ENCODE peak calls at places on chromosomes 1 and 21, in nine cellular contexts. One of them, this sample, is unnamed.

GRCh38 chr21:35349378-35350080 is 300.4 kb upstream of the RUNX1 start:
- DNase-seq in heart left ventricle: no peak
- DNase-seq in OCI-LY7: no peak
- DNase-seq in CD8-positive, alpha-beta T cell: no peak
- DNase-seq in adrenal gland: no peak
- DNase-seq in HCT116: no peak
- DNase-seq in breast epithelium: no peak
- DNase-seq in body of pancreas: no peak
- DNase-seq in upper lobe of right lung: no peak
- DNase-seq in this sample: no peak

GRCh38 chr1:6180215-6180577 is at the start of gene CHD5:
- DNase-seq in heart left ventricle: no peak
- DNase-seq in OCI-LY7: no peak
- DNase-seq in CD8-positive, alpha-beta T cell: no peak
- DNase-seq in adrenal gland: no peak
- DNase-seq in HCT116: no peak
- DNase-seq in breast epithelium: no peak
- DNase-seq in body of pancreas: no peak
- DNase-seq in upper lobe of right lung: no peak
- DNase-seq in this sample: no peak

GRCh38 chr1:78329475-78329874 is 161.3 kb upstream of the PTGFR start:
- DNase-seq in heart left ventricle: no peak
- DNase-seq in OCI-LY7: no peak
- DNase-seq in CD8-positive, alpha-beta T cell: no peak
- DNase-seq in adrenal gland: no peak
- DNase-seq in HCT116: no peak
- DNase-seq in breast epithelium: no peak
- DNase-seq in body of pancreas: no peak
- DNase-seq in upper lobe of right lung: no peak
- DNase-seq in this sample: no peak

GRCh38 chr1:48007044-48007443 is 9.9 kb upstream of the TRABD2B start:
- DNase-seq in heart left ventricle: no peak
- DNase-seq in OCI-LY7: no peak
- DNase-seq in CD8-positive, alpha-beta T cell: no peak
- DNase-seq in adrenal gland: no peak
- DNase-seq in HCT116: no peak
- DNase-seq in breast epithelium: no peak
- DNase-seq in body of pancreas: no peak
- DNase-seq in upper lobe of right lung: no peak
- DNase-seq in this sample: no peak

GRCh38 chr1:244970236-244970652 is 105.9 kb upstream of the HNRNPU start:
- DNase-seq in heart left ventricle: no peak
- DNase-seq in OCI-LY7: peak; percentile 80
- DNase-seq in CD8-positive, alpha-beta T cell: no peak
- DNase-seq in adrenal gland: no peak
- DNase-seq in HCT116: peak; percentile 42
- DNase-seq in breast epithelium: peak; percentile 69
- DNase-seq in body of pancreas: peak; percentile 79
- DNase-seq in upper lobe of right lung: peak; percentile 93
- DNase-seq in this sample: peak; percentile 65

GRCh38 chr1:3001471-3002348 is 19.6 kb upstream of the ACTRT2 start:
- DNase-seq in heart left ventricle: no peak
- DNase-seq in OCI-LY7: no peak
- DNase-seq in CD8-positive, alpha-beta T cell: no peak
- DNase-seq in adrenal gland: no peak
- DNase-seq in HCT116: no peak
- DNase-seq in breast epithelium: no peak
- DNase-seq in body of pancreas: no peak
- DNase-seq in upper lobe of right lung: no peak
- DNase-seq in this sample: peak; percentile 47

GRCh38 chr1:55718758-55719671 is 503.9 kb upstream of the USP24 start:
- DNase-seq in heart left ventricle: no peak
- DNase-seq in OCI-LY7: no peak
- DNase-seq in CD8-positive, alpha-beta T cell: no peak
- DNase-seq in adrenal gland: peak; percentile 16
- DNase-seq in HCT116: no peak
- DNase-seq in breast epithelium: peak; percentile 54
- DNase-seq in body of pancreas: no peak
- DNase-seq in upper lobe of right lung: peak; percentile 57
- DNase-seq in this sample: peak; percentile 88

GRCh38 chr1:239570878-239571277 is 184.5 kb downstream of the CHRM3 start:
- DNase-seq in heart left ventricle: no peak
- DNase-seq in OCI-LY7: no peak
- DNase-seq in CD8-positive, alpha-beta T cell: no peak
- DNase-seq in adrenal gland: no peak
- DNase-seq in HCT116: no peak
- DNase-seq in breast epithelium: no peak
- DNase-seq in body of pancreas: peak; percentile 59
- DNase-seq in upper lobe of right lung: no peak
- DNase-seq in this sample: no peak

GRCh38 chr1:203891950-203892349 is 30.6 kb downstream of the SNRPE start:
- DNase-seq in heart left ventricle: no peak
- DNase-seq in OCI-LY7: no peak
- DNase-seq in CD8-positive, alpha-beta T cell: no peak
- DNase-seq in adrenal gland: no peak
- DNase-seq in HCT116: no peak
- DNase-seq in breast epithelium: no peak
- DNase-seq in body of pancreas: no peak
- DNase-seq in upper lobe of right lung: no peak
- DNase-seq in this sample: no peak

GRCh38 chr1:203888807-203889251 is 27.4 kb downstream of the SNRPE start:
- DNase-seq in heart left ventricle: no peak
- DNase-seq in OCI-LY7: no peak
- DNase-seq in CD8-positive, alpha-beta T cell: no peak
- DNase-seq in adrenal gland: no peak
- DNase-seq in HCT116: peak; percentile 36
- DNase-seq in breast epithelium: no peak
- DNase-seq in body of pancreas: no peak
- DNase-seq in upper lobe of right lung: no peak
- DNase-seq in this sample: no peak
- H3K27ac ChIP-seq in heart left ventricle: no peak overlapping the region
- H3K27ac ChIP-seq in OCI-LY7: no peak overlapping the region
- H3K27ac ChIP-seq in CD8-positive, alpha-beta T cell: no peak overlapping the region
- H3K27ac ChIP-seq in adrenal gland: no peak overlapping the region
- H3K27ac ChIP-seq in HCT116: peak overlapping the region; percentile 71
- H3K27ac ChIP-seq in breast epithelium: no peak overlapping the region
- H3K27ac ChIP-seq in body of pancreas: no peak overlapping the region
- H3K27ac ChIP-seq in upper lobe of right lung: no peak overlapping the region
- H3K27ac ChIP-seq in this sample: peak overlapping the region; percentile 100

GRCh38 chr1:10630661-10631120 is 155.9 kb downstream of the PEX14 start:
- DNase-seq in heart left ventricle: no peak
- DNase-seq in OCI-LY7: no peak
- DNase-seq in CD8-positive, alpha-beta T cell: no peak
- DNase-seq in adrenal gland: no peak
- DNase-seq in HCT116: no peak
- DNase-seq in breast epithelium: no peak
- DNase-seq in body of pancreas: peak; percentile 6
- DNase-seq in upper lobe of right lung: peak; percentile 30
- DNase-seq in this sample: peak; percentile 57

GRCh38 chr1:10629816-10630571 is 155.2 kb downstream of the PEX14 start:
- DNase-seq in heart left ventricle: no peak
- DNase-seq in OCI-LY7: no peak
- DNase-seq in CD8-positive, alpha-beta T cell: no peak
- DNase-seq in adrenal gland: no peak
- DNase-seq in HCT116: no peak
- DNase-seq in breast epithelium: no peak
- DNase-seq in body of pancreas: no peak
- DNase-seq in upper lobe of right lung: peak; percentile 56
- DNase-seq in this sample: peak; percentile 61

GRCh38 chr1:10629091-10629815 is 154.5 kb downstream of the PEX14 start:
- DNase-seq in heart left ventricle: no peak
- DNase-seq in OCI-LY7: no peak
- DNase-seq in CD8-positive, alpha-beta T cell: no peak
- DNase-seq in adrenal gland: no peak
- DNase-seq in HCT116: no peak
- DNase-seq in breast epithelium: no peak
- DNase-seq in body of pancreas: no peak
- DNase-seq in upper lobe of right lung: peak; percentile 58
- DNase-seq in this sample: peak; percentile 61

GRCh38 chr1:10626781-10627410 is 152.1 kb downstream of the PEX14 start:
- DNase-seq in heart left ventricle: no peak
- DNase-seq in OCI-LY7: no peak
- DNase-seq in CD8-positive, alpha-beta T cell: no peak
- DNase-seq in adrenal gland: no peak
- DNase-seq in HCT116: no peak
- DNase-seq in breast epithelium: no peak
- DNase-seq in body of pancreas: no peak
- DNase-seq in upper lobe of right lung: peak; percentile 40
- DNase-seq in this sample: no peak

DNA sequence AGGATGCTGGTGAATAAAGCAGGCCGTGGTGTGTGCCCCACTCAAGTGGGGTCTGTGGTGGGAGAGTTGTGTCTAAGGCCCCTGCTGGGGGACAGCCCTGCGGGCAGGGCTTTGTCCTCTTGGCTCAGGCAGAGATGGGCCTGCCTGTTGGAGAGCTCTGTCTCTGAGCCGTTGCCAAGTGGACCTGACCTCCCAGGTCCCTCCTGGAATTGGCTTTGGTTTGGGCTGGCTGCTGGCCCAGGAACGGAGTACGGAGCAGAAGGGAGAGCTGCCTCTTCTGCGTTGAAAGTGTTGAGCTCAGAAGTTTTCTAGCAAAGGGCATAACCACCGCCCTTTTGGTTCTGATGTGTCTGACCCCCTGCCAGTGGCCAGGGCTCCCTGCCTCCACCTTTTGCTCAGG is 153.9 kb downstream of the PEX14 start:
- DNase-seq in heart left ventricle: peak; percentile 79
- DNase-seq in OCI-LY7: no peak
- DNase-seq in CD8-positive, alpha-beta T cell: no peak
- DNase-seq in adrenal gland: peak; percentile 53
- DNase-seq in HCT116: no peak
- DNase-seq in breast epithelium: peak; percentile 64
- DNase-seq in body of pancreas: peak; percentile 52
- DNase-seq in upper lobe of right lung: peak; percentile 64
- DNase-seq in this sample: peak; percentile 36
- H3K27ac ChIP-seq in heart left ventricle: no peak overlapping the region
- H3K27ac ChIP-seq in OCI-LY7: no peak overlapping the region
- H3K27ac ChIP-seq in CD8-positive, alpha-beta T cell: no peak overlapping the region
- H3K27ac ChIP-seq in adrenal gland: no peak overlapping the region
- H3K27ac ChIP-seq in HCT116: no peak overlapping the region
- H3K27ac ChIP-seq in breast epithelium: peak overlapping the region; percentile 79
- H3K27ac ChIP-seq in body of pancreas: no peak overlapping the region
- H3K27ac ChIP-seq in upper lobe of right lung: no peak overlapping the region
- H3K27ac ChIP-seq in this sample: no peak overlapping the region

GRCh38 chr1:170707116-170707515 is 43.2 kb downstream of the PRRX1 start:
- DNase-seq in heart left ventricle: no peak
- DNase-seq in OCI-LY7: no peak
- DNase-seq in CD8-positive, alpha-beta T cell: no peak
- DNase-seq in adrenal gland: no peak
- DNase-seq in HCT116: no peak
- DNase-seq in breast epithelium: no peak
- DNase-seq in body of pancreas: no peak
- DNase-seq in upper lobe of right lung: no peak
- DNase-seq in this sample: no peak

GRCh38 chr1:170701962-170702361 is 38.0 kb downstream of the PRRX1 start:
- DNase-seq in heart left ventricle: no peak
- DNase-seq in OCI-LY7: no peak
- DNase-seq in CD8-positive, alpha-beta T cell: no peak
- DNase-seq in adrenal gland: no peak
- DNase-seq in HCT116: no peak
- DNase-seq in breast epithelium: no peak
- DNase-seq in body of pancreas: no peak
- DNase-seq in upper lobe of right lung: no peak
- DNase-seq in this sample: no peak

GRCh38 chr1:170704256-170704655 is 40.3 kb downstream of the PRRX1 start:
- DNase-seq in heart left ventricle: no peak
- DNase-seq in OCI-LY7: no peak
- DNase-seq in CD8-positive, alpha-beta T cell: no peak
- DNase-seq in adrenal gland: no peak
- DNase-seq in HCT116: no peak
- DNase-seq in breast epithelium: no peak
- DNase-seq in body of pancreas: no peak
- DNase-seq in upper lobe of right lung: no peak
- DNase-seq in this sample: no peak

GRCh38 chr1:170707959-170708666 is 44.2 kb downstream of the PRRX1 start:
- DNase-seq in heart left ventricle: no peak
- DNase-seq in OCI-LY7: no peak
- DNase-seq in CD8-positive, alpha-beta T cell: no peak
- DNase-seq in adrenal gland: peak; percentile 40
- DNase-seq in HCT116: peak; percentile 98
- DNase-seq in breast epithelium: no peak
- DNase-seq in body of pancreas: no peak
- DNase-seq in upper lobe of right lung: no peak
- DNase-seq in this sample: no peak

DNA sequence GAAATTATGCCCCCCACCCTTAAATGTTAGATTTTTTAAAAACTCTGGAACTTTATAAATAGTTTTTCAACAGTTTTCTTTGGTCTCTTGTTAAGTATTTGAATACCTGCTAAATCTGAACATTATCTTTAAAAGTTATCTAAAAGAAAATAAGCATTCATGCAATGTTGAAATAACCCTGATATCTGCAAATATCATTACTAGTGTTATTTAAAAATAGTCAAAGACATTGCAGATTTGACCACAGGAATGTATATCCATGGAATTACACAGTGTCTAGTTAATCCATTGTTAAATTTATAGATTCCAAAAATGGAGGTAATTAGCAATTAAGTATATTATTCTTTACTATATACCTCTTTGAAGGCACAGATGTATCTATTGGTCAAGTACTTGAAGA is 42.0 kb downstream of the PRRX1 start:
- DNase-seq in heart left ventricle: no peak
- DNase-seq in OCI-LY7: no peak
- DNase-seq in CD8-positive, alpha-beta T cell: no peak
- DNase-seq in adrenal gland: no peak
- DNase-seq in HCT116: no peak
- DNase-seq in breast epithelium: no peak
- DNase-seq in body of pancreas: no peak
- DNase-seq in upper lobe of right lung: no peak
- DNase-seq in this sample: no peak
- H3K27ac ChIP-seq in heart left ventricle: no peak overlapping the region
- H3K27ac ChIP-seq in OCI-LY7: no peak overlapping the region
- H3K27ac ChIP-seq in CD8-positive, alpha-beta T cell: no peak overlapping the region
- H3K27ac ChIP-seq in adrenal gland: no peak overlapping the region
- H3K27ac ChIP-seq in HCT116: no peak overlapping the region
- H3K27ac ChIP-seq in breast epithelium: no peak overlapping the region
- H3K27ac ChIP-seq in body of pancreas: no peak overlapping the region
- H3K27ac ChIP-seq in upper lobe of right lung: no peak overlapping the region
- H3K27ac ChIP-seq in this sample: no peak overlapping the region

GRCh38 chr1:41681331-41682136 is 197.1 kb upstream of the EDN2 start:
- DNase-seq in heart left ventricle: peak; percentile 31
- DNase-seq in OCI-LY7: no peak
- DNase-seq in CD8-positive, alpha-beta T cell: no peak
- DNase-seq in adrenal gland: no peak
- DNase-seq in HCT116: no peak
- DNase-seq in breast epithelium: no peak
- DNase-seq in body of pancreas: no peak
- DNase-seq in upper lobe of right lung: no peak
- DNase-seq in this sample: no peak

GRCh38 chr1:41679994-41680393 is 195.5 kb upstream of the EDN2 start:
- DNase-seq in heart left ventricle: no peak
- DNase-seq in OCI-LY7: no peak
- DNase-seq in CD8-positive, alpha-beta T cell: no peak
- DNase-seq in adrenal gland: no peak
- DNase-seq in HCT116: no peak
- DNase-seq in breast epithelium: no peak
- DNase-seq in body of pancreas: no peak
- DNase-seq in upper lobe of right lung: peak; percentile 28
- DNase-seq in this sample: no peak

GRCh38 chr1:41679531-41679930 is 195.0 kb upstream of the EDN2 start:
- DNase-seq in heart left ventricle: no peak
- DNase-seq in OCI-LY7: no peak
- DNase-seq in CD8-positive, alpha-beta T cell: no peak
- DNase-seq in adrenal gland: no peak
- DNase-seq in HCT116: no peak
- DNase-seq in breast epithelium: peak; percentile 61
- DNase-seq in body of pancreas: no peak
- DNase-seq in upper lobe of right lung: peak; percentile 40
- DNase-seq in this sample: no peak

GRCh38 chr1:41677586-41677985 is 193.1 kb upstream of the EDN2 start:
- DNase-seq in heart left ventricle: no peak
- DNase-seq in OCI-LY7: no peak
- DNase-seq in CD8-positive, alpha-beta T cell: no peak
- DNase-seq in adrenal gland: no peak
- DNase-seq in HCT116: no peak
- DNase-seq in breast epithelium: no peak
- DNase-seq in body of pancreas: no peak
- DNase-seq in upper lobe of right lung: peak; percentile 16
- DNase-seq in this sample: no peak

DNA sequence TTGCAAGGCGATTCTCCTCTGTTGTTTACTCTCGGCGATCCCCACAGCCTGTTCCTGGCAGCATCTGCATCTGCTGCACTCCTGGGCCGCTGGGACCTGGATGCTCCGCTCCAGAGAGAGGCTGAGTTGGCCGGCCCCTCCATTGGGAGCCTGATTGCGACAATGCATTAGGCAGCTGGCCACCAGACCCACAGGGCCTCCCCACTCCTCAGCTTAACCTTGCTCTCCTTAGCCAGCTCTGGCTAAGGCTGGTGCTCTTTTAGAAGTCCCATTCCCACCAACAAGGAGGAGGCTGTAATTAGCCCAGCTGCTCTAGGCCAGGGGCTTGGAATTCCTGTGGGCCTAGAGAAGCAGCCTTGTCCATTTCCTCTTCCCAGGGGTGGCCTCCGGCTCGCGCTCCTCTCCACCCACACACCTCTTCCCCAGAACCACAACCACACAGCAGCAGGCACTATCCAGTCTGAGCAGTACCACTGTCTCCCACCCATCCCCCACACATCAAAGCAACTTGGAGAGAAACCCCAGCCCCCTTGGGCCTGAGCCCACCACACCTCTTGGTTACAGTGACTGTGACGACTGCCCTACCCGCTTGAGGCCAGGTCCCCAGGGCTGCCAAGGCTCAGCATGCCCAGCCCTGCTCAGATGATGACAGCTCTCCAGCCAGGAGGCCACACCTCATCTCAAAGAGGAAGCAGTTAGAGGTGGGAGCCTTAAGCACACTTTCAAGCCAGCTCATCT is 193.8 kb upstream of the EDN2 start:
- DNase-seq in heart left ventricle: peak; percentile 56
- DNase-seq in OCI-LY7: no peak
- DNase-seq in CD8-positive, alpha-beta T cell: no peak
- DNase-seq in adrenal gland: no peak
- DNase-seq in HCT116: no peak
- DNase-seq in breast epithelium: peak; percentile 70
- DNase-seq in body of pancreas: no peak
- DNase-seq in upper lobe of right lung: peak; percentile 61
- DNase-seq in this sample: no peak
- H3K27ac ChIP-seq in heart left ventricle: no peak overlapping the region
- H3K27ac ChIP-seq in OCI-LY7: no peak overlapping the region
- H3K27ac ChIP-seq in CD8-positive, alpha-beta T cell: no peak overlapping the region
- H3K27ac ChIP-seq in adrenal gland: no peak overlapping the region
- H3K27ac ChIP-seq in HCT116: no peak overlapping the region
- H3K27ac ChIP-seq in breast epithelium: peak overlapping the region; percentile 76
- H3K27ac ChIP-seq in body of pancreas: no peak overlapping the region
- H3K27ac ChIP-seq in upper lobe of right lung: no peak overlapping the region
- H3K27ac ChIP-seq in this sample: peak overlapping the region; percentile 1

This sample was measured in RWPE2.